ENCODE peak calls at places on chromosomes 3 and 15, in ten cellular contexts. One of them, this sample, is unnamed.
A peak's percentile ranks its signal among the peaks of the same experiment; 100 is the strongest.

GRCh38 chr15:37653018-37653417 is 281.4 kb upstream of the TMCO5A start:
- DNase-seq in bronchial epithelial cell: no peak
- DNase-seq in mesothelial cell of epicardium: no peak
- DNase-seq in Calu3: no peak
- DNase-seq in upper lobe of right lung: no peak
- DNase-seq in natural killer cell: no peak
- DNase-seq in neural progenitor cell: peak; percentile 8
- DNase-seq in fibroblast of villous mesenchyme: no peak
- DNase-seq in HFFc6: no peak
- DNase-seq in body of pancreas: no peak
- DNase-seq in this sample: no peak

GRCh38 chr3:71438904-71439303 is 144.6 kb downstream of the FOXP1 start:
- DNase-seq in bronchial epithelial cell: no peak
- DNase-seq in mesothelial cell of epicardium: no peak
- DNase-seq in Calu3: no peak
- DNase-seq in upper lobe of right lung: no peak
- DNase-seq in natural killer cell: no peak
- DNase-seq in neural progenitor cell: no peak
- DNase-seq in fibroblast of villous mesenchyme: no peak
- DNase-seq in HFFc6: no peak
- DNase-seq in body of pancreas: no peak
- DNase-seq in this sample: no peak

GRCh38 chr3:169146112-169146665 is 517.3 kb downstream of the MECOM start:
- DNase-seq in bronchial epithelial cell: peak; percentile 57
- DNase-seq in mesothelial cell of epicardium: peak; percentile 20
- DNase-seq in Calu3: peak; percentile 78
- DNase-seq in upper lobe of right lung: peak; percentile 81
- DNase-seq in natural killer cell: no peak
- DNase-seq in neural progenitor cell: peak; percentile 81
- DNase-seq in fibroblast of villous mesenchyme: peak; percentile 33
- DNase-seq in HFFc6: no peak
- DNase-seq in body of pancreas: peak; percentile 81
- DNase-seq in this sample: peak; percentile 27

GRCh38 chr3:31959951-31960792 is 20.9 kb downstream of the OSBPL10 start:
- DNase-seq in bronchial epithelial cell: peak; percentile 13
- DNase-seq in mesothelial cell of epicardium: no peak
- DNase-seq in Calu3: no peak
- DNase-seq in upper lobe of right lung: no peak
- DNase-seq in natural killer cell: no peak
- DNase-seq in neural progenitor cell: peak; percentile 34
- DNase-seq in fibroblast of villous mesenchyme: peak; percentile 77
- DNase-seq in HFFc6: no peak
- DNase-seq in body of pancreas: no peak
- DNase-seq in this sample: peak; percentile 72

GRCh38 chr3:134601539-134602439 is 49.0 kb downstream of the KY start:
- DNase-seq in bronchial epithelial cell: no peak
- DNase-seq in mesothelial cell of epicardium: no peak
- DNase-seq in Calu3: no peak
- DNase-seq in upper lobe of right lung: no peak
- DNase-seq in natural killer cell: no peak
- DNase-seq in neural progenitor cell: peak; percentile 98
- DNase-seq in fibroblast of villous mesenchyme: peak; percentile 65
- DNase-seq in HFFc6: peak; percentile 63
- DNase-seq in body of pancreas: peak; percentile 40
- DNase-seq in this sample: no peak

GRCh38 chr3:11591401-11592266 is 52.1 kb downstream of the VGLL4 start:
- DNase-seq in bronchial epithelial cell: peak; percentile 44
- DNase-seq in mesothelial cell of epicardium: no peak
- DNase-seq in Calu3: peak; percentile 72
- DNase-seq in upper lobe of right lung: no peak
- DNase-seq in natural killer cell: no peak
- DNase-seq in neural progenitor cell: peak; percentile 96
- DNase-seq in fibroblast of villous mesenchyme: peak; percentile 67
- DNase-seq in HFFc6: peak; percentile 42
- DNase-seq in body of pancreas: peak; percentile 73
- DNase-seq in this sample: peak; percentile 22

GRCh38 chr3:24598691-24599090 is 104.0 kb upstream of the THRB start:
- DNase-seq in bronchial epithelial cell: peak; percentile 96
- DNase-seq in mesothelial cell of epicardium: no peak
- DNase-seq in Calu3: peak; percentile 55
- DNase-seq in upper lobe of right lung: no peak
- DNase-seq in natural killer cell: no peak
- DNase-seq in neural progenitor cell: no peak
- DNase-seq in fibroblast of villous mesenchyme: peak; percentile 42
- DNase-seq in HFFc6: no peak
- DNase-seq in body of pancreas: peak; percentile 14
- DNase-seq in this sample: no peak

GRCh38 chr3:104521606-104522336 is 844.9 kb upstream of the ALCAM start:
- DNase-seq in bronchial epithelial cell: peak; percentile 47
- DNase-seq in mesothelial cell of epicardium: no peak
- DNase-seq in Calu3: peak; percentile 26
- DNase-seq in upper lobe of right lung: no peak
- DNase-seq in natural killer cell: no peak
- DNase-seq in neural progenitor cell: no peak
- DNase-seq in fibroblast of villous mesenchyme: no peak
- DNase-seq in HFFc6: no peak
- DNase-seq in body of pancreas: no peak
- DNase-seq in this sample: no peak

GRCh38 chr15:68197661-68198437 is 7.3 kb downstream of the CALML4 start:
- DNase-seq in bronchial epithelial cell: no peak
- DNase-seq in mesothelial cell of epicardium: no peak
- DNase-seq in Calu3: no peak
- DNase-seq in upper lobe of right lung: no peak
- DNase-seq in natural killer cell: no peak
- DNase-seq in neural progenitor cell: no peak
- DNase-seq in fibroblast of villous mesenchyme: no peak
- DNase-seq in HFFc6: no peak
- DNase-seq in body of pancreas: no peak
- DNase-seq in this sample: no peak

GRCh38 chr3:119382134-119382533 is 81.3 kb downstream of the TMEM39A start:
- DNase-seq in bronchial epithelial cell: no peak
- DNase-seq in mesothelial cell of epicardium: no peak
- DNase-seq in Calu3: no peak
- DNase-seq in upper lobe of right lung: no peak
- DNase-seq in natural killer cell: no peak
- DNase-seq in neural progenitor cell: no peak
- DNase-seq in fibroblast of villous mesenchyme: no peak
- DNase-seq in HFFc6: no peak
- DNase-seq in body of pancreas: peak; percentile 62
- DNase-seq in this sample: no peak

GRCh38 chr15:88647362-88648105 is 8.7 kb downstream of the ISG20 start:
- DNase-seq in bronchial epithelial cell: no peak
- DNase-seq in mesothelial cell of epicardium: no peak
- DNase-seq in Calu3: peak; percentile 66
- DNase-seq in upper lobe of right lung: no peak
- DNase-seq in natural killer cell: no peak
- DNase-seq in neural progenitor cell: no peak
- DNase-seq in fibroblast of villous mesenchyme: no peak
- DNase-seq in HFFc6: no peak
- DNase-seq in body of pancreas: peak; percentile 88
- DNase-seq in this sample: no peak

GRCh38 chr3:126927846-126928245 is 55.1 kb upstream of the PLXNA1 start:
- DNase-seq in bronchial epithelial cell: no peak
- DNase-seq in mesothelial cell of epicardium: no peak
- DNase-seq in Calu3: no peak
- DNase-seq in upper lobe of right lung: no peak
- DNase-seq in natural killer cell: no peak
- DNase-seq in neural progenitor cell: no peak
- DNase-seq in fibroblast of villous mesenchyme: no peak
- DNase-seq in HFFc6: peak; percentile 31
- DNase-seq in body of pancreas: no peak
- DNase-seq in this sample: no peak

GRCh38 chr3:126927405-126927750 is 55.5 kb upstream of the PLXNA1 start:
- DNase-seq in bronchial epithelial cell: no peak
- DNase-seq in mesothelial cell of epicardium: no peak
- DNase-seq in Calu3: no peak
- DNase-seq in upper lobe of right lung: no peak
- DNase-seq in natural killer cell: no peak
- DNase-seq in neural progenitor cell: no peak
- DNase-seq in fibroblast of villous mesenchyme: no peak
- DNase-seq in HFFc6: no peak
- DNase-seq in body of pancreas: no peak
- DNase-seq in this sample: no peak

GRCh38 chr3:126925411-126926171 is 57.3 kb upstream of the PLXNA1 start:
- DNase-seq in bronchial epithelial cell: no peak
- DNase-seq in mesothelial cell of epicardium: no peak
- DNase-seq in Calu3: no peak
- DNase-seq in upper lobe of right lung: no peak
- DNase-seq in natural killer cell: no peak
- DNase-seq in neural progenitor cell: no peak
- DNase-seq in fibroblast of villous mesenchyme: no peak
- DNase-seq in HFFc6: no peak
- DNase-seq in body of pancreas: no peak
- DNase-seq in this sample: no peak

GRCh38 chr3:126928921-126929485 is 53.9 kb upstream of the PLXNA1 start:
- DNase-seq in bronchial epithelial cell: no peak
- DNase-seq in mesothelial cell of epicardium: no peak
- DNase-seq in Calu3: no peak
- DNase-seq in upper lobe of right lung: no peak
- DNase-seq in natural killer cell: no peak
- DNase-seq in neural progenitor cell: no peak
- DNase-seq in fibroblast of villous mesenchyme: no peak
- DNase-seq in HFFc6: no peak
- DNase-seq in body of pancreas: no peak
- DNase-seq in this sample: no peak

DNA sequence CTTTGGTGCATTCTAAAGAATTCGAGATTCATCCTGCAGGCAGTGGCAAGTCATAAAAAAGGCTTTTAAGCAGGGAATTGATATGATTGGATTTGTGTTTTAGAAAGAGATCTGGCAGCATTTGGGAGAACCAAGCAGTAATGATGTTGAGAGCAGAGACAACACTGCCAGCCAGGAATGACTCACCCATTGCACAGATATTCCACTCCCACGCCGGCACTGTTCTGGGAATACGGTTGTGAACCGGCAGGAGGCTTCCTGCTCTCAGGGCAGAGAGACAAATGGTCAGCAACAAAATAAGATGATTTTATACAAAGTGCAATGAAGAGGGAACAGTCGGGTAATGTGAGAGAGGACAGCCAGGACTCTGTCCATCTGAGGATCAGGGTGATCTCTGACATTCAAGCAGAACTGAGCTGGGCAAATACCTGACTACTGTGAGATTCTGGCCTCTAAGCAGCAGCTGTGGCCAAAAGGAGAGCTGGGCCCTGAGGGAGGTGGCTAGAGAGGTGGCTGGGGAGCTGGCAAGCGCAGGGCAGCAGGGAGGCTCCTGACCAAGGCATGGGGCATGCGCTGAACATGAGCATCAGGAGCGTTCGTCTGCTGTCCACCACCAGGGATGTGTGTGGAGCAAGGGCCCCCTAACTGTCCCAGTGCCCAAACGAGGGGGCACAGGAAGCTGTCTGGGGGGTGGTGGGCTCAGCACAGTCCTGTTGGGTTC is 56.1 kb upstream of the PLXNA1 start:
- DNase-seq in bronchial epithelial cell: peak; percentile 78
- DNase-seq in mesothelial cell of epicardium: no peak
- DNase-seq in Calu3: no peak
- DNase-seq in upper lobe of right lung: no peak
- DNase-seq in natural killer cell: no peak
- DNase-seq in neural progenitor cell: no peak
- DNase-seq in fibroblast of villous mesenchyme: peak; percentile 78
- DNase-seq in HFFc6: peak; percentile 86
- DNase-seq in body of pancreas: peak; percentile 43
- DNase-seq in this sample: peak; percentile 55
- TF ChIP-seq CTCF in bronchial epithelial cell: peak; percentile 32
- TF ChIP-seq CTCF in mesothelial cell of epicardium: no peak
- TF ChIP-seq CTCF in Calu3: no peak
- TF ChIP-seq CTCF in upper lobe of right lung: no peak
- TF ChIP-seq CTCF in natural killer cell: no peak
- TF ChIP-seq CTCF in neural progenitor cell: no peak
- TF ChIP-seq CTCF in fibroblast of villous mesenchyme: peak; percentile 39
- TF ChIP-seq CTCF in HFFc6: peak; percentile 59
- TF ChIP-seq CTCF in body of pancreas: no peak
- TF ChIP-seq CTCF in this sample: peak; percentile 41

GRCh38 chr3:61530355-61530754 is 31.0 kb upstream of the PTPRG start:
- DNase-seq in bronchial epithelial cell: peak; percentile 50
- DNase-seq in mesothelial cell of epicardium: no peak
- DNase-seq in Calu3: no peak
- DNase-seq in upper lobe of right lung: no peak
- DNase-seq in natural killer cell: no peak
- DNase-seq in neural progenitor cell: peak; percentile 76
- DNase-seq in fibroblast of villous mesenchyme: peak; percentile 42
- DNase-seq in HFFc6: peak; percentile 20
- DNase-seq in body of pancreas: peak; percentile 47
- DNase-seq in this sample: no peak
- TF ChIP-seq CTCF in bronchial epithelial cell: peak; percentile 63
- TF ChIP-seq CTCF in mesothelial cell of epicardium: no peak
- TF ChIP-seq CTCF in Calu3: no peak
- TF ChIP-seq CTCF in upper lobe of right lung: peak; percentile 48
- TF ChIP-seq CTCF in natural killer cell: no peak
- TF ChIP-seq CTCF in neural progenitor cell: peak; percentile 71
- TF ChIP-seq CTCF in fibroblast of villous mesenchyme: peak; percentile 55
- TF ChIP-seq CTCF in HFFc6: peak; percentile 69
- TF ChIP-seq CTCF in body of pancreas: peak; percentile 38
- TF ChIP-seq CTCF in this sample: peak; percentile 38

DNA sequence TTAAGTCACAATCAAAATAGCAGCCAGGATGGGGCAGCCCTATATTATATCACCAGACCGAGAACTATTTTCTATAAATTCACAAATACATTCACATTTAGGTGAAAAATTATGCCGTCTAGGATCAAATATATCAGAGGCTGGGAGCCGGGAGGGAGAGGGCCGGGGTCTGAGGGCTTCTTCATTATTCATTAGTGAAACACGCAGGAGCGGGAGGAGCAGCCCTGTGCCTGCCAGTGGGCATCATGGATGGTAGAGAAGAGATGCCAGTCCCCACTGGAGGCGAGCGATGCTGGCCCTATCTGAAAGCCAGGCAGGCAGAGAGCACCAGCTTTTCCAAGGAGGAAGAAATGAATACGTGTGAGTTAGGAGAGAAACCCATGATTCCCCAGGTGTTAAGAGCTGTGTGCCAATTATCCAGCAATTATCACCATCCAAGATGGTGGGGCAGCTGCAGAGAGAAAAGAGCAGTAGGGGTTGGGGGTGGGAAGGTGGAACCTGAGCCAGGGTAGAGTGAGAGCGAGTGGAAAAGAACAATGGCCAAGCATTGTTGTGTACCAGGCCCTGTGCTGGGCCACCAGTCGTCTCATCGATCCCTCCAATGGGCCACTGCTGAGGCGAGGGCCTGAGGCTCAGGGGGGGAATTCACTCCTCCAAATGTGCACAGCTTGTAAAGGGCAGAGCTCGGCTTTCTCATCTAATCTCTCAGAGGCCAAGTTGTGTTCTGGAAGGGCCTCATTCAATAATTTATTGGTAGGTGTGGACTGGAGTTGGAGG is 261.3 kb upstream of the TLE3 start:
- DNase-seq in bronchial epithelial cell: no peak
- DNase-seq in mesothelial cell of epicardium: no peak
- DNase-seq in Calu3: no peak
- DNase-seq in upper lobe of right lung: peak; percentile 53
- DNase-seq in natural killer cell: no peak
- DNase-seq in neural progenitor cell: peak; percentile 20
- DNase-seq in fibroblast of villous mesenchyme: no peak
- DNase-seq in HFFc6: no peak
- DNase-seq in body of pancreas: no peak
- DNase-seq in this sample: no peak
- TF ChIP-seq CTCF in bronchial epithelial cell: no peak
- TF ChIP-seq CTCF in mesothelial cell of epicardium: no peak
- TF ChIP-seq CTCF in Calu3: no peak
- TF ChIP-seq CTCF in upper lobe of right lung: no peak
- TF ChIP-seq CTCF in natural killer cell: no peak
- TF ChIP-seq CTCF in neural progenitor cell: no peak
- TF ChIP-seq CTCF in fibroblast of villous mesenchyme: no peak
- TF ChIP-seq CTCF in HFFc6: no peak
- TF ChIP-seq CTCF in body of pancreas: no peak
- TF ChIP-seq CTCF in this sample: no peak

GRCh38 chr15:64979252-64979710 is 10.4 kb downstream of the SPG21 start:
- DNase-seq in bronchial epithelial cell: no peak
- DNase-seq in mesothelial cell of epicardium: no peak
- DNase-seq in Calu3: no peak
- DNase-seq in upper lobe of right lung: no peak
- DNase-seq in natural killer cell: no peak
- DNase-seq in neural progenitor cell: peak; percentile 62
- DNase-seq in fibroblast of villous mesenchyme: no peak
- DNase-seq in HFFc6: no peak
- DNase-seq in body of pancreas: no peak
- DNase-seq in this sample: no peak
- TF ChIP-seq CTCF in bronchial epithelial cell: no peak
- TF ChIP-seq CTCF in mesothelial cell of epicardium: no peak
- TF ChIP-seq CTCF in Calu3: no peak
- TF ChIP-seq CTCF in upper lobe of right lung: no peak
- TF ChIP-seq CTCF in natural killer cell: no peak
- TF ChIP-seq CTCF in neural progenitor cell: peak; percentile 4
- TF ChIP-seq CTCF in fibroblast of villous mesenchyme: no peak
- TF ChIP-seq CTCF in HFFc6: no peak
- TF ChIP-seq CTCF in body of pancreas: no peak
- TF ChIP-seq CTCF in this sample: no peak

This sample was measured in AG09319.